ENCODE peak calls at places on chromosomes 4 and X, in ten cellular contexts. L is HEK293T; U is MG63; G is activated T-helper 9 cell treated with anti-CD3 and anti-CD28 coated beads, Interleukin-2, amount 50 U/mL, for 16 hours; S is HFFc6; K is renal cortical epithelial cell; F is activated CD4-positive, alpha-beta T cell treated with anti-CD3 and anti-CD28 coated beads, Interleukin-2, amount 10 ng/mL, durations not matched to agents 7 days and 5 days; J is fibroblast of lung; H is lung; O is activated B cell treated with CpG ODN at 0.5 μM for 24 hours. V is an unnamed sample.

GRCh38 chrX:152904151-152905080 is 6.5 kb downstream of the ZNF185 start:
- DNase-seq in U (peak), G (no peak), F (peak), H (no peak), K (peak), L (peak), O (peak), J (peak), S (peak), V (peak)

GRCh38 chr4:104394409-104394813 is 100.3 kb downstream of the CXXC4 start:
- DNase-seq in S (no peak), L (peak), O (no peak), G (no peak), J (no peak), F (no peak), K (no peak), U (no peak), H (no peak), V (no peak)

GRCh38 chr4:70704333-70705145 is 16.2 kb downstream of the UTP3 start:
- DNase-seq in U (peak), H (peak), L (peak), G (peak), K (no peak), O (peak), J (peak), S (peak), F (peak), V (peak)

GRCh38 chr4:184815046-184815877 is 10.5 kb downstream of the ACSL1 start:
- DNase-seq in L (peak), G (no peak), U (peak), O (peak), H (peak), S (peak), K (peak), F (no peak), J (peak), V (peak)

GRCh38 chr4:48133668-48134444 is at the start of gene TXK:
- DNase-seq in S (no peak), O (no peak), U (no peak), H (no peak), F (peak), J (peak), G (no peak), L (no peak), K (peak), V (no peak)

GRCh38 chrX:84168095-84168494 is 19.9 kb downstream of the RPS6KA6 start:
- DNase-seq in G (no peak), U (no peak), O (no peak), H (no peak), J (peak), K (peak), F (no peak), L (no peak), S (peak), V (no peak)

GRCh38 chr4:1658581-1658980 is 25.5 kb downstream of the FAM53A start:
- DNase-seq in U (no peak), H (no peak), S (no peak), F (no peak), O (no peak), J (no peak), K (no peak), G (no peak), L (no peak), V (no peak)

GRCh38 chrX:41984628-41985027 is 61.3 kb upstream of the CASK start:
- DNase-seq in H (no peak), F (no peak), K (peak), U (no peak), J (peak), G (no peak), L (no peak), O (no peak), S (no peak), V (no peak)

GRCh38 chr4:76550966-76551780 is 116.1 kb downstream of the SHROOM3 start:
- DNase-seq in K (no peak), H (no peak), L (no peak), F (no peak), U (peak), J (peak), G (no peak), S (no peak), O (no peak), V (no peak)

GRCh38 chr4:7021930-7022658 is 21.1 kb upstream of the TADA2B start:
- DNase-seq in H (no peak), O (no peak), J (peak), S (peak), K (peak), F (no peak), G (no peak), U (no peak), L (no peak), V (peak)

GRCh38 chrX:54494970-54495813 is 842 bp downstream of the FGD1 start:
- DNase-seq in S (no peak), H (no peak), F (no peak), K (no peak), G (no peak), U (peak), O (no peak), J (peak), L (no peak), V (no peak)

GRCh38 chrX:69060631-69061408 is 104.4 kb downstream of the PJA1 start:
- DNase-seq in K (peak), J (peak), S (no peak), O (no peak), G (no peak), U (no peak), F (no peak), H (peak), L (no peak), V (no peak)

GRCh38 chrX:39752820-39753219 is 344.9 kb downstream of the BCOR start:
- DNase-seq in F (no peak), O (no peak), S (no peak), H (no peak), L (no peak), U (peak), K (peak), G (no peak), J (no peak), V (no peak)

GRCh38 chrX:106144755-106145639 is 23.1 kb upstream of the PWWP3B start:
- DNase-seq in J (peak), F (no peak), S (no peak), H (no peak), K (no peak), G (no peak), U (no peak), L (no peak), O (no peak), V (no peak)

GRCh38 chrX:74509989-74510388 is 88.7 kb downstream of the SLC16A2 start:
- DNase-seq in K (no peak), S (no peak), J (peak), U (no peak), O (no peak), H (no peak), G (no peak), F (no peak), L (no peak), V (no peak)

GRCh38 chr4:161522031-161522430 is 641.8 kb downstream of the FSTL5 start:
- DNase-seq in U (no peak), H (no peak), L (no peak), G (no peak), S (no peak), F (no peak), K (no peak), J (peak), O (no peak), V (no peak)

GRCh38 chrX:20374450-20374849 is 107.7 kb upstream of the RPS6KA3 start:
- DNase-seq in O (no peak), S (no peak), L (no peak), H (no peak), F (no peak), K (no peak), J (no peak), U (no peak), G (no peak), V (no peak)

V was measured in spleen.